ENCODE peak calls at places on chromosomes 3 and 15, in four cellular contexts. One of them, this sample, is unnamed.

GRCh38 chr3:42900226-42900625 is 5.7 kb upstream of the ZNF662 start:
- DNase-seq in H9: no peak
- DNase-seq in mesendoderm: no peak
- DNase-seq in H1: no peak
- DNase-seq in this sample: no peak

GRCh38 chr3:129627350-129628168 is 21.1 kb upstream of the PLXND1 start:
- DNase-seq in H9: peak; percentile 86
- DNase-seq in H1: no peak
- DNase-seq in mesendoderm: peak; percentile 95
- DNase-seq in this sample: peak; percentile 75

GRCh38 chr15:70059476-70060213 is 38.1 kb downstream of the TLE3 start:
- DNase-seq in H1: no peak
- DNase-seq in H9: no peak
- DNase-seq in mesendoderm: no peak
- DNase-seq in this sample: no peak

GRCh38 chr3:172449468-172450149 is 1.4 kb upstream of the GHSR start:
- DNase-seq in H9: peak; percentile 79
- DNase-seq in H1: no peak
- DNase-seq in mesendoderm: peak; percentile 72
- DNase-seq in this sample: peak; percentile 25

GRCh38 chr15:80811781-80812180 is 32.6 kb downstream of the CEMIP start:
- DNase-seq in H1: no peak
- DNase-seq in mesendoderm: no peak
- DNase-seq in H9: no peak
- DNase-seq in this sample: no peak

GRCh38 chr3:5013021-5013906 is 34.0 kb downstream of the BHLHE40 start:
- DNase-seq in H1: peak; percentile 15
- DNase-seq in mesendoderm: peak; percentile 91
- DNase-seq in H9: peak; percentile 60
- DNase-seq in this sample: peak; percentile 47

GRCh38 chr15:90873998-90874605 is 5.7 kb downstream of the FURIN start:
- DNase-seq in H9: peak; percentile 62
- DNase-seq in mesendoderm: peak; percentile 55
- DNase-seq in H1: no peak
- DNase-seq in this sample: no peak

GRCh38 chr3:195897081-195897852 is 11.1 kb downstream of the TNK2 start:
- DNase-seq in mesendoderm: no peak
- DNase-seq in H9: no peak
- DNase-seq in H1: no peak
- DNase-seq in this sample: peak; percentile 74

GRCh38 chr15:41125063-41125669 is 9.1 kb upstream of the INO80 start:
- DNase-seq in H9: no peak
- DNase-seq in mesendoderm: no peak
- DNase-seq in H1: no peak
- DNase-seq in this sample: no peak

GRCh38 chr3:115710799-115711198 is 87.5 kb downstream of the GAP43 start:
- DNase-seq in H9: no peak
- DNase-seq in H1: no peak
- DNase-seq in mesendoderm: no peak
- DNase-seq in this sample: peak; percentile 15

GRCh38 chr3:146067048-146067447 is 93.9 kb downstream of the PLOD2 start:
- DNase-seq in H1: no peak
- DNase-seq in mesendoderm: no peak
- DNase-seq in H9: no peak
- DNase-seq in this sample: peak; percentile 90

GRCh38 chr15:37220949-37221670 is 120.8 kb upstream of the MEIS2 start:
- DNase-seq in H1: no peak
- DNase-seq in mesendoderm: no peak
- DNase-seq in H9: no peak
- DNase-seq in this sample: no peak

GRCh38 chr15:74651251-74651741 is 35.7 kb downstream of the CLK3 start:
- DNase-seq in mesendoderm: no peak
- DNase-seq in H9: no peak
- DNase-seq in H1: no peak
- DNase-seq in this sample: no peak

GRCh38 chr15:90648137-90649070 is 68.7 kb upstream of the BLM start:
- DNase-seq in H1: no peak
- DNase-seq in H9: no peak
- DNase-seq in mesendoderm: peak; percentile 83
- DNase-seq in this sample: peak; percentile 69

GRCh38 chr3:116607205-116607604 is 102.4 kb upstream of the TUSC7 start:
- DNase-seq in H9: no peak
- DNase-seq in H1: no peak
- DNase-seq in mesendoderm: no peak
- DNase-seq in this sample: no peak

GRCh38 chr3:52851348-52851747 is 16.5 kb upstream of the MUSTN1 start:
- DNase-seq in H1: peak; percentile 53
- DNase-seq in H9: peak; percentile 81
- DNase-seq in mesendoderm: peak; percentile 90
- DNase-seq in this sample: peak; percentile 49

GRCh38 chr15:73329501-73330200 is 39.1 kb downstream of the HCN4 start:
- DNase-seq in mesendoderm: no peak
- DNase-seq in H1: no peak
- DNase-seq in H9: no peak
- DNase-seq in this sample: no peak

GRCh38 chr3:128689060-128689459 is 36.9 kb upstream of the RAB7A start:
- DNase-seq in H1: no peak
- DNase-seq in H9: no peak
- DNase-seq in mesendoderm: no peak
- DNase-seq in this sample: no peak

GRCh38 chr3:133955892-133956291 is 60.2 kb upstream of the RAB6B start:
- DNase-seq in H1: no peak
- DNase-seq in mesendoderm: no peak
- DNase-seq in H9: no peak
- DNase-seq in this sample: no peak

GRCh38 chr3:45751537-45752242 is 44.6 kb downstream of the SLC6A20 start:
- DNase-seq in H9: no peak
- DNase-seq in H1: no peak
- DNase-seq in mesendoderm: no peak
- DNase-seq in this sample: peak; percentile 3

GRCh38 chr3:32373844-32374243 is 17.8 kb upstream of the CMTM7 start:
- DNase-seq in H1: no peak
- DNase-seq in H9: no peak
- DNase-seq in mesendoderm: no peak
- DNase-seq in this sample: no peak

GRCh38 chr3:8482960-8483665 is 18.5 kb upstream of the LMCD1 start:
- DNase-seq in H9: no peak
- DNase-seq in mesendoderm: no peak
- DNase-seq in H1: no peak
- DNase-seq in this sample: peak; percentile 97

GRCh38 chr3:188037116-188037718 is 116.7 kb upstream of the LPP start:
- DNase-seq in H1: no peak
- DNase-seq in H9: peak; percentile 61
- DNase-seq in mesendoderm: peak; percentile 91
- DNase-seq in this sample: peak; percentile 45

GRCh38 chr3:159724627-159725026 is 264.0 kb upstream of the IL12A start:
- DNase-seq in H1: no peak
- DNase-seq in H9: no peak
- DNase-seq in mesendoderm: no peak
- DNase-seq in this sample: peak; percentile 48

GRCh38 chr15:73647259-73648026 is 14.3 kb upstream of the NPTN start:
- DNase-seq in H9: no peak
- DNase-seq in mesendoderm: no peak
- DNase-seq in H1: no peak
- DNase-seq in this sample: no peak

GRCh38 chr3:39524107-39524506 is 56.6 kb downstream of the MOBP start:
- DNase-seq in mesendoderm: peak; percentile 50
- DNase-seq in H1: no peak
- DNase-seq in H9: no peak
- DNase-seq in this sample: no peak

GRCh38 chr3:133208184-133208583 is 170.0 kb downstream of the TMEM108 start:
- DNase-seq in H1: no peak
- DNase-seq in mesendoderm: peak; percentile 25
- DNase-seq in H9: no peak
- DNase-seq in this sample: no peak

GRCh38 chr15:74242296-74242929 is 6.3 kb downstream of the CCDC33 start:
- DNase-seq in H1: no peak
- DNase-seq in H9: no peak
- DNase-seq in mesendoderm: peak; percentile 42
- DNase-seq in this sample: peak; percentile 17

GRCh38 chr3:71779674-71780377 is 5.1 kb downstream of the PROK2 start:
- DNase-seq in H1: no peak
- DNase-seq in mesendoderm: peak; percentile 38
- DNase-seq in H9: no peak
- DNase-seq in this sample: no peak

GRCh38 chr3:158916111-158916510 is 114.3 kb downstream of the MFSD1 start:
- DNase-seq in H9: no peak
- DNase-seq in mesendoderm: no peak
- DNase-seq in H1: no peak
- DNase-seq in this sample: no peak

GRCh38 chr3:110414851-110415250 is 656.8 kb upstream of the NECTIN3 start:
- DNase-seq in H1: no peak
- DNase-seq in mesendoderm: no peak
- DNase-seq in H9: no peak
- DNase-seq in this sample: peak; percentile 88

GRCh38 chr15:83747050-83747717 is 93.3 kb downstream of the ADAMTSL3 start:
- DNase-seq in H1: no peak
- DNase-seq in mesendoderm: peak; percentile 69
- DNase-seq in H9: peak; percentile 42
- DNase-seq in this sample: peak; percentile 10

GRCh38 chr3:140842984-140843649 is 98.5 kb upstream of the SLC25A36 start:
- DNase-seq in mesendoderm: no peak
- DNase-seq in H9: no peak
- DNase-seq in H1: no peak
- DNase-seq in this sample: no peak

GRCh38 chr3:161925749-161926360 is 429.2 kb downstream of the OTOL1 start:
- DNase-seq in H1: no peak
- DNase-seq in H9: no peak
- DNase-seq in mesendoderm: no peak
- DNase-seq in this sample: no peak

GRCh38 chr3:185153170-185153733 is 392 bp upstream of the C3orf70 start:
- DNase-seq in H1: no peak
- DNase-seq in H9: peak; percentile 68
- DNase-seq in mesendoderm: peak; percentile 51
- DNase-seq in this sample: no peak

GRCh38 chr15:35741395-35741794 is 195.4 kb upstream of the DPH6 start:
- DNase-seq in mesendoderm: peak; percentile 27
- DNase-seq in H9: no peak
- DNase-seq in H1: no peak
- DNase-seq in this sample: no peak

GRCh38 chr3:73502609-73503560 is 121.9 kb downstream of the PDZRN3 start:
- DNase-seq in mesendoderm: peak; percentile 86
- DNase-seq in H1: no peak
- DNase-seq in H9: peak; percentile 73
- DNase-seq in this sample: peak; percentile 98

GRCh38 chr3:75001330-75001729 is 386.9 kb upstream of the CNTN3 start:
- DNase-seq in H1: no peak
- DNase-seq in mesendoderm: peak; percentile 18
- DNase-seq in H9: no peak
- DNase-seq in this sample: peak; percentile 4

DNA sequence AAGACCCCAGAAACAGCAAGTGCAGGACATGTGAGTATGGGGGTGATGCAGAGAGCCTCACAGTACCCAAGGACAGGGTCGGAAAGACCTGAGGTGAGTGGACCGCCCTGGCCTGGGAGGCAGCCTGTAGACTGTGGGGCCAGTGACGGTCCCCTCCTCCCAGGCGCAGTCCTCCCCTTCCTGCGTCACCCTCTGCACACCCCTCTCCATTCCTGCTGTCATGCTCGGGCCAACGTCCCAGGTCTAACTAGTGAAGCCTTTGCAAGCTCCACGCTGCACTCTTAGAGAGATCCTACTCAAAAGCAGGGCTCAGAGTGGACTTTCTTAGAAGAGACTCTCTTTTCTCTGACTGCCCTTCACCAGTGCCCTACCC is 41.6 kb downstream of the TM2D3 start:
- DNase-seq in H1: no peak
- DNase-seq in mesendoderm: no peak
- DNase-seq in H9: no peak
- DNase-seq in this sample: no peak
- H4K5ac ChIP-seq in H1: no peak overlapping the region
- H4K5ac ChIP-seq in mesendoderm: no peak overlapping the region
- H4K5ac ChIP-seq in H9: no peak overlapping the region
- H4K5ac ChIP-seq in this sample: no peak overlapping the region

GRCh38 chr3:174000675-174001074 is 603.1 kb downstream of the NLGN1 start:
- DNase-seq in H9: no peak
- DNase-seq in H1: no peak
- DNase-seq in mesendoderm: no peak
- DNase-seq in this sample: no peak
- H4K5ac ChIP-seq in H9: no peak overlapping the region
- H4K5ac ChIP-seq in H1: no peak overlapping the region
- H4K5ac ChIP-seq in mesendoderm: no peak overlapping the region
- H4K5ac ChIP-seq in this sample: no peak overlapping the region

DNA sequence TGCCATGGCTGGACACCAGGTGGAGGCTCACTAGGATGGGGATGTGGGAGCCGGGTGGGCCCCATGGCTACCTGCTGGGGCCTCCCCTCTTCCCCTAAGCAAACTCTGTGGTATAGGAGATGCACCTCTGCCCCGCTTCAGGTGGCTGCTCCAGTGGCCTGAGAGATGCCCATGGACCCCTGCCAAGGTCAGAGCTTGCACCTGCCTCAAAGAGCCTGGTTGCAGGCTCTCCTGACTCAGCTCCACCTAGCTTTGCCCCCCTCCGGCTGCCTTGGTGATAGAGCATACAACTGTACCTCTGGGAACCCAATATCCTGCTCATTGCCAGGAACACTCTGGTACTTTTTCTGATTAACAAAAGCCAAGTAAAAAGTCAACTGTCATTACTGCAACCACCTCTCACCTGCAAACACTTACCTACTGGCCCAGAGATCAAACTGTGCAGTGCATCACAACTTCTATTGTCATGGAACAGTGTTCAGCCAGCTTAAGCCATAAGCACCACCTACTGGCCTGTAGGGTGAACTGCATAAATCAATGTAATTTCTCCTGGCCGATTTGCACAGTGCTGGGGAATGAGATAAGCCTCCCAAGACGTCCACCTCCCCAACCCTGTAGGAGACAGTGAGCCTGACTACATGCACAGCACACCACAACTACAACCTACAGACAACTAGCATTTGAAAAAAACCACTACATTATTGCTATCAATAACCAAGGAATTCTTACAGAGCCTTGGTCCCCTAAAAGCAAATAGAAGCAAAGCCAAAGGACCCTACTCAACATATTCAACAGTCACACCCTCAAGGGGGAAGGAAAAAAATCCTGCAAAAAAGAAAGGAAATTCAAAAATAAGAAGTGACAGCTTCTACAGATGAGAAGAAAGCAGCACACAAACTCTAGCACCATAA is 352.4 kb upstream of the ARHGEF26 start:
- DNase-seq in H9: peak; percentile 66
- DNase-seq in H1: peak; percentile 17
- DNase-seq in mesendoderm: peak; percentile 79
- DNase-seq in this sample: peak; percentile 61
- H4K5ac ChIP-seq in H9: no peak overlapping the region
- H4K5ac ChIP-seq in H1: no peak overlapping the region
- H4K5ac ChIP-seq in mesendoderm: no peak overlapping the region
- H4K5ac ChIP-seq in this sample: no peak overlapping the region

GRCh38 chr3:191369081-191370010 is 39.0 kb upstream of the UTS2B start:
- DNase-seq in mesendoderm: no peak
- DNase-seq in H1: no peak
- DNase-seq in H9: no peak
- DNase-seq in this sample: peak; percentile 58
- H4K5ac ChIP-seq in mesendoderm: no peak overlapping the region
- H4K5ac ChIP-seq in H1: no peak overlapping the region
- H4K5ac ChIP-seq in H9: no peak overlapping the region
- H4K5ac ChIP-seq in this sample: no peak overlapping the region

GRCh38 chr3:122014741-122015140 is 7.3 kb downstream of the ILDR1 start:
- DNase-seq in H9: no peak
- DNase-seq in mesendoderm: no peak
- DNase-seq in H1: no peak
- DNase-seq in this sample: no peak
- H4K5ac ChIP-seq in H9: no peak overlapping the region
- H4K5ac ChIP-seq in mesendoderm: no peak overlapping the region
- H4K5ac ChIP-seq in H1: no peak overlapping the region
- H4K5ac ChIP-seq in this sample: no peak overlapping the region